ENCODE peak calls at places on chromosomes 3 and 15, in four cellular contexts. P, F, W and V are unnamed samples.

GRCh38 chr3:128238100-128238459 is 84.8 kb downstream of the EEFSEC start:
- DNase-seq in F (no peak), W (no peak), P (no peak), V (no peak)

GRCh38 chr3:122636697-122637096 is 43.9 kb upstream of the PARP14 start:
- DNase-seq in P (no peak), F (no peak), W (no peak), V (no peak)

GRCh38 chr3:40162616-40163015 is 146.9 kb upstream of the EIF1B start:
- DNase-seq in W (no peak), F (no peak), P (no peak), V (no peak)

GRCh38 chr3:58274027-58274614 is 31.9 kb upstream of the RPP14 start:
- DNase-seq in W (no peak), F (no peak), P (peak; percentile 50), V (no peak)

GRCh38 chr3:15291589-15292541 is 40.5 kb downstream of the SH3BP5 start:
- DNase-seq in W (peak; percentile 84), P (no peak), F (peak; percentile 24), V (no peak)

GRCh38 chr15:100902436-100903190 is 16.5 kb upstream of the LRRK1 start:
- DNase-seq in W (no peak), P (peak; percentile 90), F (no peak), V (peak; percentile 84)

GRCh38 chr3:88141458-88142083 is 8.2 kb upstream of the C3orf38 start:
- DNase-seq in P (peak; percentile 77), W (no peak), F (no peak), V (no peak)

GRCh38 chr3:126880898-126881297 is 102.0 kb upstream of the PLXNA1 start:
- DNase-seq in W (no peak), P (no peak), F (no peak), V (no peak)

GRCh38 chr15:81097893-81098280 is 36.2 kb upstream of the CFAP161 start:
- DNase-seq in P (peak; percentile 45), W (no peak), F (no peak), V (no peak)

GRCh38 chr3:13011369-13012227 is 61.6 kb downstream of the IQSEC1 start:
- DNase-seq in W (peak; percentile 97), F (peak; percentile 77), P (no peak), V (no peak)

GRCh38 chr3:28326458-28326926 is 22.0 kb upstream of the ZCWPW2 start:
- DNase-seq in F (no peak), P (peak; percentile 10), W (peak; percentile 57), V (no peak)

GRCh38 chr3:183123891-183124290 is 24.6 kb upstream of the MCCC1 start:
- DNase-seq in F (no peak), P (no peak), W (peak; percentile 19), V (no peak)

GRCh38 chr3:37993811-37994638 is 3.4 kb downstream of the VILL start:
- DNase-seq in F (peak; percentile 52), W (peak; percentile 82), P (peak; percentile 92), V (peak; percentile 92)

GRCh38 chr3:141876381-141876890 is at the start of gene ATP1B3:
- DNase-seq in P (peak; percentile 94), W (peak; percentile 80), F (peak; percentile 76), V (peak; percentile 93)

GRCh38 chr3:119418641-119419040 is 44.8 kb downstream of the TMEM39A start:
- DNase-seq in P (no peak), F (no peak), W (no peak), V (no peak)

GRCh38 chr3:115062412-115062956 is 84.6 kb downstream of the ZBTB20 start:
- DNase-seq in P (peak; percentile 68), W (no peak), F (no peak), V (no peak)

GRCh38 chr3:10552631-10552943 is 47.2 kb upstream of the ATP2B2 start:
- DNase-seq in W (peak; percentile 11), P (no peak), F (no peak), V (no peak)

GRCh38 chr3:186882881-186883685 is 40.6 kb downstream of the ADIPOQ start:
- DNase-seq in W (peak; percentile 74), F (no peak), P (peak; percentile 84), V (no peak)

GRCh38 chr3:170493712-170494182 is 75.1 kb downstream of the CLDN11 start:
- DNase-seq in P (peak; percentile 76), W (no peak), F (no peak), V (no peak)